ENCODE peak calls at places on chromosomes 11 and 22, in six cellular contexts. One of them, this sample, is unnamed. For H3K4me1 and H3K27me3, the result is how much of the 10 kb centered on the place peaks cover.

GRCh38 chr11:121889931-121890330 is 226.1 kb downstream of the BLID start:
- DNase-seq in adrenal gland: no peak
- DNase-seq in fibroblast of lung: peak
- DNase-seq in endothelial cell of umbilical vein: no peak
- DNase-seq in esophagus squamous epithelium: no peak
- DNase-seq in lung: no peak
- DNase-seq in this sample: peak

GRCh38 chr11:122375687-122376399 is 259.8 kb upstream of the BLID start:
- DNase-seq in lung: no peak
- DNase-seq in endothelial cell of umbilical vein: no peak
- DNase-seq in adrenal gland: no peak
- DNase-seq in esophagus squamous epithelium: no peak
- DNase-seq in fibroblast of lung: peak
- DNase-seq in this sample: peak

GRCh38 chr11:81059356-81059755 is 1618.5 kb upstream of the TENM4 start:
- DNase-seq in lung: no peak
- DNase-seq in endothelial cell of umbilical vein: no peak
- DNase-seq in fibroblast of lung: no peak
- DNase-seq in esophagus squamous epithelium: no peak
- DNase-seq in adrenal gland: no peak
- DNase-seq in this sample: no peak

GRCh38 chr22:17806437-17806836 is 32.2 kb upstream of the BID start:
- DNase-seq in fibroblast of lung: no peak
- DNase-seq in endothelial cell of umbilical vein: no peak
- DNase-seq in lung: no peak
- DNase-seq in esophagus squamous epithelium: no peak
- DNase-seq in adrenal gland: no peak
- DNase-seq in this sample: no peak

GRCh38 chr22:28771195-28771791 is 1.2 kb upstream of the CCDC117 start:
- DNase-seq in fibroblast of lung: no peak
- DNase-seq in lung: no peak
- DNase-seq in esophagus squamous epithelium: no peak
- DNase-seq in adrenal gland: no peak
- DNase-seq in endothelial cell of umbilical vein: no peak
- DNase-seq in this sample: peak

GRCh38 chr11:1234054-1234720 is 11.3 kb downstream of the MUC5B start:
- DNase-seq in endothelial cell of umbilical vein: no peak
- DNase-seq in lung: no peak
- DNase-seq in esophagus squamous epithelium: no peak
- DNase-seq in adrenal gland: no peak
- DNase-seq in fibroblast of lung: no peak
- DNase-seq in this sample: no peak

GRCh38 chr11:37109205-37109585 is 511.2 kb upstream of the RAG2 start:
- DNase-seq in adrenal gland: no peak
- DNase-seq in lung: no peak
- DNase-seq in esophagus squamous epithelium: no peak
- DNase-seq in endothelial cell of umbilical vein: no peak
- DNase-seq in fibroblast of lung: peak
- DNase-seq in this sample: peak

GRCh38 chr11:63764201-63764711 is 4.3 kb downstream of the ZFTA start:
- DNase-seq in endothelial cell of umbilical vein: no peak
- DNase-seq in lung: no peak
- DNase-seq in esophagus squamous epithelium: no peak
- DNase-seq in fibroblast of lung: no peak
- DNase-seq in adrenal gland: no peak
- DNase-seq in this sample: no peak

GRCh38 chr11:11263238-11264030 is 89.6 kb downstream of the CSNK2A3 start:
- DNase-seq in esophagus squamous epithelium: no peak
- DNase-seq in adrenal gland: no peak
- DNase-seq in lung: no peak
- DNase-seq in fibroblast of lung: peak
- DNase-seq in endothelial cell of umbilical vein: no peak
- DNase-seq in this sample: peak

GRCh38 chr11:92948116-92948515 is 21.3 kb upstream of the MTNR1B start:
- DNase-seq in adrenal gland: no peak
- DNase-seq in lung: no peak
- DNase-seq in fibroblast of lung: no peak
- DNase-seq in endothelial cell of umbilical vein: no peak
- DNase-seq in esophagus squamous epithelium: no peak
- DNase-seq in this sample: no peak

GRCh38 chr11:63961608-63962412 is 12.6 kb upstream of the COX8A start:
- DNase-seq in fibroblast of lung: no peak
- DNase-seq in esophagus squamous epithelium: no peak
- DNase-seq in adrenal gland: no peak
- DNase-seq in endothelial cell of umbilical vein: no peak
- DNase-seq in lung: peak
- DNase-seq in this sample: peak

GRCh38 chr11:59668188-59668949 is 468 bp downstream of the PATL1 start:
- DNase-seq in fibroblast of lung: peak
- DNase-seq in endothelial cell of umbilical vein: peak
- DNase-seq in esophagus squamous epithelium: peak
- DNase-seq in adrenal gland: peak
- DNase-seq in lung: peak
- DNase-seq in this sample: peak

GRCh38 chr11:34288482-34288881 is 69.3 kb downstream of the ABTB2 start:
- DNase-seq in endothelial cell of umbilical vein: no peak
- DNase-seq in esophagus squamous epithelium: no peak
- DNase-seq in fibroblast of lung: no peak
- DNase-seq in lung: no peak
- DNase-seq in adrenal gland: no peak
- DNase-seq in this sample: no peak
- H3K4me1 ChIP-seq in endothelial cell of umbilical vein: under half
- H3K4me1 ChIP-seq in esophagus squamous epithelium: under half
- H3K4me1 ChIP-seq in fibroblast of lung: under half
- H3K4me1 ChIP-seq in lung: under half
- H3K4me1 ChIP-seq in adrenal gland: under half
- H3K4me1 ChIP-seq in this sample: under half

DNA sequence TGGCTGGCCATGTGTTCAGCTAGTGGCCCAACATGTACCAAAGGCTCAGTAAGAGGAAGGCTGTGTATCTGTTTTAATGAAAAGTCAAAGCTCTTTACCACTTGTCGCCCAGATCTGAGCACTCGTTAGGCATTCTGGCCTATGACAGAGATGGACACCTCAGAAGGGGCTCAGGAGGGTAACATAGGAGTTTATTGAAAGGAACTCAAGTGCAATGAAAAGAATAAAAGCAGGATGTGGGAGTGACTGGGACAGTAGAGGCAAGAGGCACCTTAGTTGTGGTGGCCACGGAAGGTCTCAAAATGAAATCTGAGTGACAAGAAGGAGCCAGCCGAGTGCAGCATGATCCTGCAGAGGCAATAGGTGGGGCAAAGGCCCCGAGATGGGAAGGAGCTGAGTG is 309.7 kb downstream of the MN1 start:
- DNase-seq in endothelial cell of umbilical vein: no peak
- DNase-seq in fibroblast of lung: no peak
- DNase-seq in adrenal gland: no peak
- DNase-seq in esophagus squamous epithelium: no peak
- DNase-seq in lung: no peak
- DNase-seq in this sample: no peak
- H3K27me3 ChIP-seq in endothelial cell of umbilical vein: under half
- H3K27me3 ChIP-seq in fibroblast of lung: under half
- H3K27me3 ChIP-seq in adrenal gland: under half
- H3K27me3 ChIP-seq in esophagus squamous epithelium: under half
- H3K27me3 ChIP-seq in lung: under half
- H3K27me3 ChIP-seq in this sample: under half

DNA sequence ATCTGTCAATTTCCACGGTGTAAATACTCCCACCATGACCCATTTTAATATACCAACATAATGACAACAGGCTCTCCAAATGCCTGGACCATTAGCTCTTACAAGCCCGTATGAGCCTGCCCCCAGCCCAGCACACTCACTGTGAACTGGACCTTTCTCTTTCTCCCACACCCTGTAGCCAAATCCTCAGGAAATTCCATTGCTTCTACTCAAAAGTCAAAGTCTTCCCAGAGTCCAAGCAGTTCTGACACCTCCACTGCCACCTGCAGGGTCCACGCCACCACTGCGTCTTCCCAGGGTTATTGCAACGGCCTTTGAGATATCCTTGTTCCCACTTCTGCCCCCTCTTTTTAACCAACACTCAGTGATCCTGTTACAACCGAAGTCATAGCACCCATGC is 110.1 kb upstream of the ASPHD2 start:
- DNase-seq in endothelial cell of umbilical vein: no peak
- DNase-seq in esophagus squamous epithelium: no peak
- DNase-seq in lung: no peak
- DNase-seq in fibroblast of lung: peak
- DNase-seq in adrenal gland: no peak
- DNase-seq in this sample: peak
- TF ChIP-seq CTCF in endothelial cell of umbilical vein: peak
- TF ChIP-seq CTCF in esophagus squamous epithelium: no peak
- TF ChIP-seq CTCF in lung: no peak
- TF ChIP-seq CTCF in fibroblast of lung: peak
- TF ChIP-seq CTCF in adrenal gland: peak
- TF ChIP-seq CTCF in this sample: peak

DNA sequence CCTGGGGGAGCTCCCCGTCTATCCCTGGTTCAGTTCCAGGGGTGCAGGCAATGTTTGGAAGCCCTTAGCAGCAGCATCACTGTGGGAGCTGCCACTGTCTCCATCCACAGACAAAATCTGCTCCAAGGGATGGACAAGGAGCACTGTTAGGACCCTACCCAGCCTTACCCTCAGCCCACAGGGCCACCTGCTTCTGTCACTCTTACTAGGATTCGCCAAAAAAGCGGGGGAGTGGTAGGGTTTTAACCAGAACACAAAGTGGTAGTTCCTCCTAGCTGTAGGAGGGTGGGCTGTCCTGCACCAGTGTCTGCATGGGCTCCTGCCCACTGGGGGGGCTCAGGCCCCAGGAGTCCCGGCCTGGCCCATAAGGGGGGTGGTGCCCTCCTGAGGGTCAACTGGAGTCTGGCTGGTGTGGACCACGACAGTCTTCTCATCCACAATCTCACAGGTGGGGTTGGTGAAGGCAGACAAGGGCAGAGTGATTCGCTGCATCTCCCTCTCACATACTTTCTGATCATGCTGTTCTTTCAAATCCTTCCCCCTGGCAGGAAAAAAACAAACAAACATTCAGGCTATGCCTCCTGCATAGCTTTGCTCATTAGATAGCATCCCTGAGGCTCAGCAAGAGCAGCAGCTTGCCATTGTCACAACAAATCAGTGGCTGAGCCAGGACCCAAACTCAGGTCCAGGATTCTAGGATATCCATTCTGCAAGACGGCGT is 9.4 kb downstream of the PIK3IP1 start:
- DNase-seq in endothelial cell of umbilical vein: no peak
- DNase-seq in adrenal gland: peak
- DNase-seq in lung: no peak
- DNase-seq in esophagus squamous epithelium: no peak
- DNase-seq in fibroblast of lung: no peak
- DNase-seq in this sample: no peak
- H3K4me1 ChIP-seq in endothelial cell of umbilical vein: under half
- H3K4me1 ChIP-seq in adrenal gland: under half
- H3K4me1 ChIP-seq in lung: under half
- H3K4me1 ChIP-seq in esophagus squamous epithelium: under half
- H3K4me1 ChIP-seq in fibroblast of lung: under half
- H3K4me1 ChIP-seq in this sample: under half

GRCh38 chr11:69057236-69057635 is 8.5 kb downstream of the TPCN2 start:
- DNase-seq in fibroblast of lung: no peak
- DNase-seq in adrenal gland: no peak
- DNase-seq in esophagus squamous epithelium: no peak
- DNase-seq in endothelial cell of umbilical vein: no peak
- DNase-seq in lung: no peak
- DNase-seq in this sample: no peak

GRCh38 chr11:69053546-69054396 is 5.0 kb downstream of the TPCN2 start:
- DNase-seq in lung: no peak
- DNase-seq in esophagus squamous epithelium: no peak
- DNase-seq in adrenal gland: no peak
- DNase-seq in fibroblast of lung: no peak
- DNase-seq in endothelial cell of umbilical vein: no peak
- DNase-seq in this sample: no peak

GRCh38 chr11:69054397-69055211 is 5.9 kb downstream of the TPCN2 start:
- DNase-seq in adrenal gland: no peak
- DNase-seq in fibroblast of lung: no peak
- DNase-seq in lung: no peak
- DNase-seq in endothelial cell of umbilical vein: no peak
- DNase-seq in esophagus squamous epithelium: no peak
- DNase-seq in this sample: no peak

GRCh38 chr11:69055598-69056516 is 7.1 kb downstream of the TPCN2 start:
- DNase-seq in fibroblast of lung: no peak
- DNase-seq in endothelial cell of umbilical vein: no peak
- DNase-seq in lung: no peak
- DNase-seq in esophagus squamous epithelium: no peak
- DNase-seq in adrenal gland: no peak
- DNase-seq in this sample: no peak

GRCh38 chr11:69055212-69055586 is 6.5 kb downstream of the TPCN2 start:
- DNase-seq in lung: no peak
- DNase-seq in adrenal gland: no peak
- DNase-seq in endothelial cell of umbilical vein: no peak
- DNase-seq in esophagus squamous epithelium: no peak
- DNase-seq in fibroblast of lung: no peak
- DNase-seq in this sample: no peak
- H3K27me3 ChIP-seq in lung: under half
- H3K27me3 ChIP-seq in adrenal gland: under half
- H3K27me3 ChIP-seq in endothelial cell of umbilical vein: under half
- H3K27me3 ChIP-seq in esophagus squamous epithelium: under half
- H3K27me3 ChIP-seq in fibroblast of lung: under half
- H3K27me3 ChIP-seq in this sample: under half

This sample was measured in foreskin keratinocyte.